ENCODE peak calls at places on chromosomes 11 and 22, in seven cellular contexts. T, S, B, F, Y, V and G are unnamed samples. For H3K9me3, the result is how much of the 10 kb centered on the place peaks cover.

GRCh38 chr11:78766997-78767396 is 192.3 kb upstream of the NARS2 start:
- DNase-seq in T (no peak), Y (no peak), S (no peak), F (no peak), B (no peak), V (no peak), G (no peak)

GRCh38 chr11:46105902-46106301 is 15.4 kb downstream of the PHF21A start:
- DNase-seq in T (no peak), Y (no peak), B (no peak), V (no peak), S (no peak), F (no peak), G (no peak)

GRCh38 chr22:37979782-37980181 is 4.6 kb downstream of the SOX10 start:
- DNase-seq in B (no peak), T (no peak), V (no peak), S (no peak), F (no peak), Y (no peak), G (peak)

GRCh38 chr11:75476716-75477613 is 44.0 kb upstream of the KLHL35 start:
- DNase-seq in V (no peak), B (no peak), Y (no peak), T (no peak), F (no peak), S (no peak), G (no peak)

GRCh38 chr11:92628401-92629292 is 340.8 kb upstream of the MTNR1B start:
- DNase-seq in T (no peak), F (no peak), B (no peak), V (no peak), S (no peak), Y (no peak), G (no peak)

GRCh38 chr11:127624455-127624854 is 623.9 kb upstream of the KIRREL3 start:
- DNase-seq in Y (no peak), F (no peak), V (peak), T (no peak), B (no peak), S (no peak), G (no peak)

GRCh38 chr11:128520886-128521696 is 66.3 kb downstream of the ETS1 start:
- DNase-seq in B (no peak), Y (peak), V (peak), T (no peak), S (no peak), F (no peak), G (no peak)

GRCh38 chr11:70495351-70496310 is 97.3 kb downstream of the CTTN start:
- DNase-seq in T (no peak), S (peak), V (no peak), B (no peak), Y (no peak), F (no peak), G (no peak)

GRCh38 chr11:133249065-133249464 is 283.2 kb downstream of the OPCML start:
- DNase-seq in Y (no peak), S (no peak), V (no peak), T (no peak), B (no peak), F (no peak), G (peak)

GRCh38 chr11:130448416-130449068 is at the start of gene ADAMTS15:
- DNase-seq in F (peak), B (peak), T (peak), V (peak), S (peak), Y (no peak), G (peak)

GRCh38 chr11:9574556-9574805 is 1.0 kb downstream of the WEE1 start:
- DNase-seq in F (no peak), T (no peak), V (no peak), B (no peak), Y (no peak), S (peak), G (peak)

GRCh38 chr22:21923163-21923561 is 29.5 kb downstream of the PPM1F start:
- DNase-seq in V (no peak), T (no peak), S (no peak), Y (no peak), B (no peak), F (no peak), G (no peak)

GRCh38 chr22:20407829-20408228 is 13.9 kb downstream of the ZNF74 start:
- DNase-seq in T (peak), F (no peak), V (no peak), B (no peak), Y (no peak), S (peak), G (no peak)

GRCh38 chr11:65928667-65929066 is 9.4 kb downstream of the DRAP1 start:
- DNase-seq in F (no peak), S (no peak), V (peak), T (no peak), Y (no peak), B (no peak), G (no peak)

GRCh38 chr11:66288138-66288865 is 641 bp downstream of the YIF1A start:
- DNase-seq in F (peak), S (no peak), B (no peak), V (peak), T (no peak), Y (no peak), G (no peak)

GRCh38 chr22:20825624-20826023 is 33.0 kb downstream of the PI4KA start:
- DNase-seq in Y (no peak), T (no peak), S (no peak), F (no peak), B (no peak), V (no peak), G (no peak)

GRCh38 chr11:119772581-119772980 is 43.6 kb upstream of the NECTIN1 start:
- DNase-seq in F (no peak), T (no peak), S (peak), Y (no peak), B (no peak), V (no peak), G (no peak)

GRCh38 chr22:20571078-20571503 is 63.7 kb downstream of the MED15 start:
- DNase-seq in Y (no peak), S (no peak), F (no peak), V (peak), B (no peak), T (no peak), G (no peak)

GRCh38 chr11:100632970-100633452 is 54.1 kb upstream of the ARHGAP42 start:
- DNase-seq in F (no peak), T (no peak), V (no peak), S (peak), Y (no peak), B (peak), G (no peak)

GRCh38 chr22:47539374-47539773 is 776.9 kb downstream of the TBC1D22A start:
- DNase-seq in S (no peak), V (no peak), F (no peak), Y (no peak), B (no peak), T (no peak), G (no peak)
- H3K9me3 ChIP-seq in S (under half), V (under half), F (under half), Y (under half), B (under half), T (half or more), G (under half)

GRCh38 chr22:47210112-47210657 is 447.7 kb downstream of the TBC1D22A start:
- DNase-seq in F (no peak), B (peak), V (no peak), S (no peak), Y (no peak), T (no peak), G (no peak)
- H3K9me3 ChIP-seq in F (under half), B (under half), V (under half), S (under half), Y (under half), T (half or more), G (under half)

GRCh38 chr22:49488943-49489342 is 338.7 kb downstream of the BRD1 start:
- DNase-seq in T (no peak), F (no peak), V (no peak), S (no peak), Y (no peak), B (no peak), G (no peak)
- H3K9me3 ChIP-seq in T (under half), F (under half), V (under half), S (under half), Y (under half), B (under half), G (under half)

GRCh38 chr11:34363363-34364084 is 5.7 kb upstream of the ABTB2 start:
- DNase-seq in B (no peak), S (no peak), F (no peak), V (no peak), Y (no peak), T (no peak), G (no peak)

GRCh38 chr11:34364102-34364501 is 6.3 kb upstream of the ABTB2 start:
- DNase-seq in T (no peak), F (peak), V (no peak), B (no peak), Y (no peak), S (no peak), G (no peak)

DNA sequence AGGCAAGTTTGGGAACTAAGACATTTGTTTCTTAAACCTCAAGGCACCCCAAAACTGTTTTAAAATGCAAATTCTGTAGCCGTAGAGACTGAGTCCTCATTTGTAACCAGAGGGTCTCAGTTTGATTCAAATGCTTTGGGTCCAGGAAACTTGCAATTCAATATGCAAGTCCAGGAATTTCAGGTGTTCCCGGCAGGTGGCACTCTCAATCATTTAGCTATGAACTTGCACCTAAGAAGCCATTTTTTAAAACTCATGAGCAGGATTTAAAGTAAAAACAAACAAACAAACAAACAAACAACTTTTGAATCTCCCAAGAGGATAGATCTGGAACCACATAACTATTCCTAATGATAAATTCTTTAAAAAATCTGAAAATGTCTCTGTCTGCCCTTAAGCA is 8.7 kb upstream of the ABTB2 start:
- DNase-seq in T (no peak), Y (no peak), S (no peak), B (no peak), V (peak), F (no peak), G (no peak)
- H3K9me3 ChIP-seq in T (under half), Y (under half), S (under half), B (under half), V (under half), F (under half), G (under half)

GRCh38 chr22:45441158-45441557 is 27.7 kb downstream of the RIBC2 start:
- DNase-seq in B (peak), Y (peak), F (peak), T (peak), V (peak), S (no peak), G (peak)

GRCh38 chr22:45442120-45442519 is 28.6 kb downstream of the RIBC2 start:
- DNase-seq in T (no peak), V (no peak), S (no peak), F (no peak), Y (no peak), B (no peak), G (peak)

GRCh38 chr22:45435544-45436139 is 22.1 kb downstream of the RIBC2 start:
- DNase-seq in B (peak), V (peak), T (peak), S (peak), F (peak), Y (peak), G (peak)

GRCh38 chr22:45444168-45444567 is 30.7 kb downstream of the RIBC2 start:
- DNase-seq in Y (no peak), F (peak), B (no peak), V (no peak), T (no peak), S (no peak), G (no peak)

GRCh38 chr22:45438364-45438763 is 24.9 kb downstream of the RIBC2 start:
- DNase-seq in B (no peak), F (no peak), T (no peak), S (no peak), Y (no peak), V (no peak), G (no peak)
- H3K9me3 ChIP-seq in B (under half), F (under half), T (under half), S (under half), Y (under half), V (under half), G (under half)

DNA sequence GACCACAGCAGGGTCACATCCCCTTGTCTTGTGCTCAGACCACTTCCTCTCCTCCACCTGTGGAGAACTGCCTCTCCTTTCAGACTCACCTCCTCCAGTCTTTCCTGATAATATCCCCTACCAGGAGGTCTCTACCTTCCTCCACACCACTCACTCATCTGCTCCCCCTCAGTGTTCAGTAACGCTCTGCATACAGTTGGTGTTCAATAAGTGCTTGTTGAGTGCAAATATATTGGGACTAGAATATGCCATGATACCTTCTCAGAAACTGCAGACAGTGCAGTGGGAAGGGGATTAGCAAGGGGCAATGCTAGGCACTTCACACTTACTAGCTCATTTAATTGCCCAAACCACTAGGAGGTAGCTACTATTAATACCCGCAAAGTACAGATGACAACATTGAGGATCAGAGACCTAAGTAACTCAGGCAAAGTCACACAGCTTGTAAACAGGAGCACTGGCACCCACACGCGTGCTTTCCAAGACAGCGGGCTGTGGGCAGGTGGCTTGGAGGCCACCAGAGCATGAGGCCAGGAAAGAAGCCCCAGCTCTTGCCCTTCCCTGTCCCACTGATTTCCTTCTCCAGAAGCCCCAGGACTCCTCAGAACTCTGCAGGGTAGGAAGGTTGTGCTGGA is 8.1 kb upstream of the PDE2A start:
- DNase-seq in B (no peak), S (no peak), Y (no peak), F (no peak), V (no peak), T (no peak), G (no peak)
- H3K9me3 ChIP-seq in B (under half), S (under half), Y (under half), F (under half), V (under half), T (under half), G (under half)

GRCh38 chr11:58442136-58442535 is at the start of gene OR5B12:
- DNase-seq in B (no peak), F (no peak), S (no peak), T (no peak), V (no peak), Y (no peak), G (no peak)

GRCh38 chr11:58444285-58444684 is 2.2 kb upstream of the OR5B12 start:
- DNase-seq in V (no peak), S (no peak), F (no peak), Y (no peak), T (no peak), B (no peak), G (no peak)

GRCh38 chr11:58451585-58451984 is 9.5 kb upstream of the OR5B12 start:
- DNase-seq in B (no peak), Y (no peak), V (no peak), S (no peak), T (no peak), F (no peak), G (no peak)

DNA sequence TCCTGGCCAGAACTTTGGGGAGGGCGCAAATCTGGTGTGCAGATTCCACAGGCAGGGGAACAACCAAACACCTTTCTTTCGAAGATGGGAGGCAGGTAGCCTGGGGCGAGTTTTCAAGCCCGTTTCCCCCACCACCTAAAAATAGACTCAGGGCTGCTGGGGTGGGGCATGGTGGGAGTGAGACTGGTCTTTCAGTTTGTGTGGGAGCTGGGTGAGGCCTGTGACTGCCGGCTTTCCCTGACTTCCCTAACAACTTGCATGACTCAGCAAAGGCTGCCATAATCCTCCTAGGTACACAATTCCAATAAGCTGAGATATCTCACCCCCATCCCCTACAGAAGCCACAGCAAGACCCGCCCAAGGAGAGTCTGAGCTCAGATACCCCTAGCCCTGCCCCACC is 4.3 kb upstream of the OR5B12 start:
- DNase-seq in B (no peak), T (no peak), F (no peak), V (no peak), S (no peak), Y (no peak), G (no peak)
- H3K9me3 ChIP-seq in B (under half), T (under half), F (under half), V (under half), S (under half), Y (under half), G (under half)